ENCODE peak calls at places on chromosome 9, in eight cellular contexts. One of them, this sample, is unnamed.

GRCh38 chr9:78963911-78964310 is 607.9 kb upstream of the TLE4 start:
- DNase-seq in H1: no peak
- DNase-seq in endothelial cell of umbilical vein: peak; percentile 15
- DNase-seq in mammary epithelial cell: no peak
- DNase-seq in IMR-90: no peak
- DNase-seq in PC-3: no peak
- DNase-seq in fibroblast of lung: no peak
- DNase-seq in neural progenitor cell: no peak
- DNase-seq in this sample: no peak

GRCh38 chr9:127783111-127783621 is 2.7 kb upstream of the CDK9 start:
- DNase-seq in fibroblast of lung: no peak
- DNase-seq in PC-3: no peak
- DNase-seq in IMR-90: no peak
- DNase-seq in endothelial cell of umbilical vein: peak; percentile 48
- DNase-seq in H1: no peak
- DNase-seq in neural progenitor cell: peak; percentile 40
- DNase-seq in mammary epithelial cell: no peak
- DNase-seq in this sample: no peak

GRCh38 chr9:86902606-86903460 is 44.5 kb downstream of the GAS1 start:
- DNase-seq in IMR-90: no peak
- DNase-seq in neural progenitor cell: peak; percentile 65
- DNase-seq in fibroblast of lung: no peak
- DNase-seq in H1: peak; percentile 60
- DNase-seq in PC-3: no peak
- DNase-seq in mammary epithelial cell: no peak
- DNase-seq in endothelial cell of umbilical vein: no peak
- DNase-seq in this sample: no peak

GRCh38 chr9:36803951-36804350 is 230.1 kb downstream of the PAX5 start:
- DNase-seq in mammary epithelial cell: peak; percentile 12
- DNase-seq in endothelial cell of umbilical vein: peak; percentile 2
- DNase-seq in neural progenitor cell: no peak
- DNase-seq in fibroblast of lung: no peak
- DNase-seq in H1: no peak
- DNase-seq in PC-3: no peak
- DNase-seq in IMR-90: no peak
- DNase-seq in this sample: no peak

GRCh38 chr9:37904647-37905505 is 949 bp upstream of the SLC25A51 start:
- DNase-seq in fibroblast of lung: peak; percentile 64
- DNase-seq in neural progenitor cell: no peak
- DNase-seq in PC-3: no peak
- DNase-seq in endothelial cell of umbilical vein: no peak
- DNase-seq in IMR-90: peak; percentile 32
- DNase-seq in H1: no peak
- DNase-seq in mammary epithelial cell: peak; percentile 24
- DNase-seq in this sample: no peak

GRCh38 chr9:123784513-123784912 is 145.4 kb downstream of the DENND1A start:
- DNase-seq in H1: no peak
- DNase-seq in neural progenitor cell: no peak
- DNase-seq in fibroblast of lung: peak; percentile 92
- DNase-seq in endothelial cell of umbilical vein: no peak
- DNase-seq in mammary epithelial cell: peak; percentile 17
- DNase-seq in PC-3: no peak
- DNase-seq in IMR-90: peak; percentile 91
- DNase-seq in this sample: no peak

GRCh38 chr9:127154390-127155191 is 32.2 kb upstream of the ANGPTL2 start:
- DNase-seq in fibroblast of lung: peak; percentile 75
- DNase-seq in IMR-90: peak; percentile 35
- DNase-seq in neural progenitor cell: no peak
- DNase-seq in H1: peak; percentile 33
- DNase-seq in endothelial cell of umbilical vein: peak; percentile 88
- DNase-seq in PC-3: no peak
- DNase-seq in mammary epithelial cell: no peak
- DNase-seq in this sample: no peak

GRCh38 chr9:28031521-28032177 is 458.4 kb upstream of the C9orf72 start:
- DNase-seq in mammary epithelial cell: no peak
- DNase-seq in neural progenitor cell: peak; percentile 80
- DNase-seq in PC-3: no peak
- DNase-seq in IMR-90: no peak
- DNase-seq in H1: no peak
- DNase-seq in endothelial cell of umbilical vein: no peak
- DNase-seq in fibroblast of lung: no peak
- DNase-seq in this sample: no peak

GRCh38 chr9:130860458-130861316 is 25.6 kb downstream of the ABL1 start:
- DNase-seq in PC-3: no peak
- DNase-seq in IMR-90: peak; percentile 99
- DNase-seq in H1: no peak
- DNase-seq in neural progenitor cell: peak; percentile 43
- DNase-seq in fibroblast of lung: peak; percentile 93
- DNase-seq in endothelial cell of umbilical vein: peak; percentile 70
- DNase-seq in mammary epithelial cell: no peak
- DNase-seq in this sample: no peak

GRCh38 chr9:124209279-124209678 is 48.5 kb upstream of the NEK6 start:
- DNase-seq in neural progenitor cell: peak; percentile 72
- DNase-seq in PC-3: no peak
- DNase-seq in H1: peak; percentile 59
- DNase-seq in IMR-90: no peak
- DNase-seq in fibroblast of lung: no peak
- DNase-seq in mammary epithelial cell: no peak
- DNase-seq in endothelial cell of umbilical vein: no peak
- DNase-seq in this sample: no peak

GRCh38 chr9:114373960-114374730 is 13.6 kb downstream of the AKNA start:
- DNase-seq in IMR-90: no peak
- DNase-seq in endothelial cell of umbilical vein: no peak
- DNase-seq in H1: no peak
- DNase-seq in neural progenitor cell: no peak
- DNase-seq in mammary epithelial cell: no peak
- DNase-seq in PC-3: no peak
- DNase-seq in fibroblast of lung: no peak
- DNase-seq in this sample: no peak

GRCh38 chr9:85610074-85610855 is 131.5 kb downstream of the AGTPBP1 start:
- DNase-seq in fibroblast of lung: peak; percentile 89
- DNase-seq in H1: no peak
- DNase-seq in endothelial cell of umbilical vein: peak; percentile 74
- DNase-seq in IMR-90: peak; percentile 82
- DNase-seq in mammary epithelial cell: peak; percentile 53
- DNase-seq in neural progenitor cell: peak; percentile 76
- DNase-seq in PC-3: peak; percentile 73
- DNase-seq in this sample: no peak

GRCh38 chr9:133107245-133107722 is 13.8 kb downstream of the RALGDS start:
- DNase-seq in endothelial cell of umbilical vein: no peak
- DNase-seq in H1: no peak
- DNase-seq in IMR-90: no peak
- DNase-seq in fibroblast of lung: no peak
- DNase-seq in PC-3: no peak
- DNase-seq in mammary epithelial cell: no peak
- DNase-seq in neural progenitor cell: no peak
- DNase-seq in this sample: no peak

GRCh38 chr9:133226219-133227171 is 17.4 kb upstream of the OBP2B start:
- DNase-seq in PC-3: no peak
- DNase-seq in neural progenitor cell: no peak
- DNase-seq in IMR-90: no peak
- DNase-seq in H1: peak; percentile 38
- DNase-seq in endothelial cell of umbilical vein: no peak
- DNase-seq in fibroblast of lung: no peak
- DNase-seq in mammary epithelial cell: no peak
- DNase-seq in this sample: no peak

GRCh38 chr9:133384736-133385321 is 8.7 kb downstream of the STKLD1 start:
- DNase-seq in H1: no peak
- DNase-seq in endothelial cell of umbilical vein: no peak
- DNase-seq in neural progenitor cell: no peak
- DNase-seq in PC-3: no peak
- DNase-seq in IMR-90: no peak
- DNase-seq in mammary epithelial cell: no peak
- DNase-seq in fibroblast of lung: no peak
- DNase-seq in this sample: no peak

DNA sequence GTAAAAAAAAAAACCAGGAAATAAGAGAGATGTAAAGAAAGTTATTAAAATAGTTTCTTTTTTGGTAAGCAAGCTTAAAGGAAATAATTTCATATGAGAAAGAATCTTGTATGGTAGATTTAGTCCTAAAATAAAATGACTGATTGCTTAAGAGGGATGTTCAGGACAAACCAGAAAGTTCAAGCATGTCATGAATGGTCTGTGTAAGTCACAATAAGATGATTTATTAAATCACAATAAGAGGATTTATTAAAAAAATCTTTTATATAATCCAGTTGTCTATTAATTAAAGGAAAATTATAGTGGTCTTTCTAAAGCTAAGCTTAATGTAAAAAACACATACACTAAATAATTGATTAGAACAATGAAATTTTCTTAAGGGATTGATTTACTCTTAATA is 91.8 kb upstream of the OR13F1 start:
- DNase-seq in neural progenitor cell: peak; percentile 39
- DNase-seq in IMR-90: no peak
- DNase-seq in PC-3: peak; percentile 20
- DNase-seq in mammary epithelial cell: peak; percentile 6
- DNase-seq in endothelial cell of umbilical vein: no peak
- DNase-seq in H1: no peak
- DNase-seq in fibroblast of lung: peak; percentile 1
- DNase-seq in this sample: no peak
- H3K9ac ChIP-seq in neural progenitor cell: no peak overlapping the region
- H3K9ac ChIP-seq in IMR-90: no peak overlapping the region
- H3K9ac ChIP-seq in PC-3: no peak overlapping the region
- H3K9ac ChIP-seq in mammary epithelial cell: no peak overlapping the region
- H3K9ac ChIP-seq in endothelial cell of umbilical vein: no peak overlapping the region
- H3K9ac ChIP-seq in H1: no peak overlapping the region
- H3K9ac ChIP-seq in fibroblast of lung: no peak overlapping the region
- H3K9ac ChIP-seq in this sample: no peak overlapping the region

DNA sequence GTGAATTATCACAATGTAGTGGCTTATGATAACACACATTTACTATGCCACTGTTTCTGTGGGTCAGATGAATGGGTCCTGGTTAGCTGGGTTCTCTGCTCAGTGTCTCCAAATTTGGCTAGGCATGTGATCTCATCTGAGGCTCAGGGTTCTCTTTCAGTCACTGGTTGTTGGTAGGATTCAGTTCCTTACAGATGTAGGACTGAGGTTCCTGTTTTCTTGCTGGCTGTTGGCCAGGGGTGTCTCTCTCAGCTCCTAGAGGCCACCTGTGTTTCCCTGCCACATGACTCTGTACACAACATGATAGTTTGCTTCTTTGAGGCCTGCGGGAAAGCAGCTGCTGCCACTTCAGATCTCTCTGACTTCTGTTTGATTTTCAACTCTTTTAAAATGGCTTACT is 7.1 kb downstream of the NFX1 start:
- DNase-seq in mammary epithelial cell: no peak
- DNase-seq in neural progenitor cell: no peak
- DNase-seq in IMR-90: no peak
- DNase-seq in endothelial cell of umbilical vein: peak; percentile 40
- DNase-seq in fibroblast of lung: no peak
- DNase-seq in PC-3: no peak
- DNase-seq in H1: no peak
- DNase-seq in this sample: no peak
- H3K9ac ChIP-seq in mammary epithelial cell: no peak overlapping the region
- H3K9ac ChIP-seq in neural progenitor cell: no peak overlapping the region
- H3K9ac ChIP-seq in IMR-90: no peak overlapping the region
- H3K9ac ChIP-seq in endothelial cell of umbilical vein: no peak overlapping the region
- H3K9ac ChIP-seq in fibroblast of lung: no peak overlapping the region
- H3K9ac ChIP-seq in PC-3: no peak overlapping the region
- H3K9ac ChIP-seq in H1: no peak overlapping the region
- H3K9ac ChIP-seq in this sample: no peak overlapping the region

DNA sequence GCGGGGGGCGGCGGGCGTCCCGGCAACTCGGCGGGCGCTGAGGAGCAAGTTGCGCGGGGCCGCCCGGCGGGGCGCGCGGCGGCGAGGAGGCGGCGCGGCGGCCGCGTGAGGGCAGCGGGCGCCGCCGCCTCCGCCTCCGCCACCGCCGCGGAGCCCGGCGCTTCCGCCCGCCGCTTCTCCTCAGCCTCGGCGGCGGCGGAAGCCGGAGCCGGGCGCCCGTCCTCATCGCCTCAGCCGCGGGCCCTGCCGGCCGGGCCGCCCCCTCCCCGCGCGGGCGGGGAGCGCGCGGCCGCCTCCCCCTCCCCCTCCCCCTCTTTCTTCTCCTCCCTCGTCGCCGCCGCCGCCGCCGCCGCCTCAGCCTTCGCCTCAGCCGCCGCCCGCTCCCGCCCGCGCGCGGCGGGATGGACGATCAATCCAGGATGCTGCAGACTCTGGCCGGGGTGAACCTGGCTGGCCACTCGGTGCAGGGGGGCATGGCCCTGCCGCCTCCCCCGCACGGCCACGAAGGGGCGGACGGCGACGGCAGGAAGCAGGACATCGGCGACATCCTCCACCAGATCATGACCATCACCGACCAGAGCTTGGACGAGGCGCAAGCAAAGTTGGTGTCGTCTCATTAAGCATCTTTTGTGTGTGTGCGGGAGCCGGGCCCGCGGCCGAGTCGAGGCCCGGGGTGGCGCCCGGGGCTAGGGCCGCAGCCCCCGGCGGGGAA is at the start of gene PBX3:
- DNase-seq in IMR-90: no peak
- DNase-seq in H1: peak; percentile 66
- DNase-seq in PC-3: peak; percentile 17
- DNase-seq in fibroblast of lung: peak; percentile 41
- DNase-seq in mammary epithelial cell: peak; percentile 48
- DNase-seq in neural progenitor cell: peak; percentile 86
- DNase-seq in endothelial cell of umbilical vein: peak; percentile 38
- DNase-seq in this sample: no peak
- H3K9ac ChIP-seq in IMR-90: peak within 1 kb of the TSS; percentile 95
- H3K9ac ChIP-seq in H1: peak within 1 kb of the TSS; percentile 74
- H3K9ac ChIP-seq in PC-3: peak within 1 kb of the TSS; percentile 72
- H3K9ac ChIP-seq in fibroblast of lung: peak within 1 kb of the TSS; percentile 76
- H3K9ac ChIP-seq in mammary epithelial cell: peak within 1 kb of the TSS; percentile 76
- H3K9ac ChIP-seq in neural progenitor cell: peak within 1 kb of the TSS; percentile 44
- H3K9ac ChIP-seq in endothelial cell of umbilical vein: peak within 1 kb of the TSS; percentile 57
- H3K9ac ChIP-seq in this sample: peak within 1 kb of the TSS; percentile 90

GRCh38 chr9:137216188-137216965 is 5.7 kb downstream of the RNF208 start:
- DNase-seq in neural progenitor cell: no peak
- DNase-seq in mammary epithelial cell: no peak
- DNase-seq in PC-3: no peak
- DNase-seq in fibroblast of lung: no peak
- DNase-seq in IMR-90: no peak
- DNase-seq in endothelial cell of umbilical vein: no peak
- DNase-seq in H1: no peak
- DNase-seq in this sample: no peak

GRCh38 chr9:137218754-137219271 is 3.2 kb downstream of the RNF208 start:
- DNase-seq in mammary epithelial cell: no peak
- DNase-seq in fibroblast of lung: no peak
- DNase-seq in endothelial cell of umbilical vein: peak; percentile 9
- DNase-seq in PC-3: peak; percentile 65
- DNase-seq in neural progenitor cell: no peak
- DNase-seq in IMR-90: peak; percentile 34
- DNase-seq in H1: no peak
- DNase-seq in this sample: no peak

GRCh38 chr9:137215196-137215986 is 6.6 kb downstream of the RNF208 start:
- DNase-seq in H1: no peak
- DNase-seq in fibroblast of lung: no peak
- DNase-seq in PC-3: no peak
- DNase-seq in neural progenitor cell: no peak
- DNase-seq in mammary epithelial cell: no peak
- DNase-seq in endothelial cell of umbilical vein: no peak
- DNase-seq in IMR-90: no peak
- DNase-seq in this sample: no peak

GRCh38 chr9:137218212-137218753 is 3.8 kb downstream of the RNF208 start:
- DNase-seq in endothelial cell of umbilical vein: no peak
- DNase-seq in IMR-90: no peak
- DNase-seq in neural progenitor cell: no peak
- DNase-seq in PC-3: no peak
- DNase-seq in H1: no peak
- DNase-seq in fibroblast of lung: no peak
- DNase-seq in mammary epithelial cell: no peak
- DNase-seq in this sample: no peak

GRCh38 chr9:137217276-137218211 is 4.5 kb downstream of the RNF208 start:
- DNase-seq in fibroblast of lung: no peak
- DNase-seq in H1: peak; percentile 87
- DNase-seq in IMR-90: no peak
- DNase-seq in neural progenitor cell: peak; percentile 60
- DNase-seq in PC-3: peak; percentile 84
- DNase-seq in mammary epithelial cell: peak; percentile 37
- DNase-seq in endothelial cell of umbilical vein: no peak
- DNase-seq in this sample: no peak
- H3K9ac ChIP-seq in fibroblast of lung: no peak overlapping the region
- H3K9ac ChIP-seq in H1: no peak overlapping the region
- H3K9ac ChIP-seq in IMR-90: no peak overlapping the region
- H3K9ac ChIP-seq in neural progenitor cell: no peak overlapping the region
- H3K9ac ChIP-seq in PC-3: peak overlapping the region; percentile 59
- H3K9ac ChIP-seq in mammary epithelial cell: no peak overlapping the region
- H3K9ac ChIP-seq in endothelial cell of umbilical vein: no peak overlapping the region
- H3K9ac ChIP-seq in this sample: peak overlapping the region; percentile 41

This sample was measured in keratinocyte.